ENCODE peak calls at places on chromosomes 12 and 14, in nine cellular contexts. M, F, G, Z, S, K, C, O and Y are unnamed samples.

GRCh38 chr14:50059773-50060629 is 56.4 kb downstream of the VCPKMT start:
- DNase-seq in M (no peak), F (no peak), K (no peak), S (no peak), O (no peak), G (no peak), Z (no peak), C (no peak), Y (no peak)

GRCh38 chr12:102564026-102564425 is 83.7 kb upstream of the IGF1 start:
- DNase-seq in O (no peak), C (no peak), G (no peak), K (no peak), S (no peak), F (no peak), M (no peak), Z (no peak), Y (no peak)

GRCh38 chr12:105740337-105740736 is 398.4 kb downstream of the NUAK1 start:
- DNase-seq in F (no peak), C (no peak), G (no peak), O (no peak), S (no peak), K (no peak), M (no peak), Z (no peak), Y (no peak)

GRCh38 chr12:1629338-1630080 is 478 bp downstream of the WNT5B start:
- DNase-seq in C (no peak), K (no peak), O (peak), M (no peak), Z (no peak), S (no peak), G (no peak), F (no peak), Y (no peak)

GRCh38 chr12:96882862-96883261 is 24.2 kb upstream of the NEDD1 start:
- DNase-seq in O (no peak), G (peak), Z (no peak), S (no peak), F (no peak), C (no peak), M (peak), K (no peak), Y (peak)

GRCh38 chr12:108594-108993 is 42.0 kb downstream of the IQSEC3 start:
- DNase-seq in O (peak), S (peak), C (no peak), K (no peak), G (no peak), Z (no peak), F (no peak), M (no peak), Y (no peak)

GRCh38 chr12:50926415-50926814 is 25.9 kb upstream of the HIGD1C start:
- DNase-seq in O (no peak), F (no peak), C (no peak), S (no peak), Z (no peak), G (no peak), K (no peak), M (no peak), Y (no peak)

GRCh38 chr12:102010265-102010994 is 51.4 kb downstream of the WASHC3 start:
- DNase-seq in C (no peak), Z (no peak), G (no peak), K (no peak), M (no peak), S (no peak), O (no peak), F (peak), Y (no peak)

GRCh38 chr12:121345151-121345810 is 6.9 kb downstream of the ANAPC5 start:
- DNase-seq in G (no peak), K (no peak), C (no peak), F (no peak), S (no peak), M (no peak), Z (no peak), O (no peak), Y (no peak)

GRCh38 chr14:64953310-64953654 is 10.7 kb upstream of the GPX2 start:
- DNase-seq in C (no peak), M (no peak), S (no peak), G (no peak), F (no peak), K (no peak), O (no peak), Z (no peak), Y (no peak)

GRCh38 chr12:108214486-108214885 is 85.4 kb downstream of the WSCD2 start:
- DNase-seq in C (no peak), F (no peak), Z (peak), K (no peak), M (peak), O (peak), S (peak), G (peak), Y (peak)

GRCh38 chr12:22334696-22335290 is at the start of gene ST8SIA1:
- DNase-seq in M (peak), F (no peak), Z (peak), G (peak), S (peak), K (no peak), C (peak), O (peak), Y (peak)